ENCODE peak calls at places on chromosomes 16 and 17, in four cellular contexts. L, I, E and K are unnamed samples.

GRCh38 chr16:70375636-70376611 is 29.2 kb downstream of the DDX19A start:
- DNase-seq in E (no peak), L (no peak), I (no peak), K (no peak)

GRCh38 chr16:4505356-4506153 is 29.4 kb downstream of the HMOX2 start:
- DNase-seq in L (no peak), E (no peak), I (no peak), K (peak)

GRCh38 chr17:50956750-50957523 is 90.8 kb upstream of the TOB1 start:
- DNase-seq in E (peak), L (peak), I (peak), K (no peak)

GRCh38 chr17:13864551-13864950 is 204.8 kb upstream of the COX10 start:
- DNase-seq in E (no peak), I (no peak), L (no peak), K (no peak)

GRCh38 chr16:57775661-57776469 is 26.4 kb downstream of the KIFC3 start:
- DNase-seq in E (peak), L (no peak), I (peak), K (no peak)

GRCh38 chr16:11635679-11636171 is 32.5 kb upstream of the SNN start:
- DNase-seq in I (no peak), L (no peak), E (no peak), K (no peak)

GRCh38 chr17:44108440-44109311 is 14.8 kb downstream of the HDAC5 start:
- DNase-seq in E (peak), I (peak), L (peak), K (no peak)

GRCh38 chr17:6639651-6640535 is 618 bp downstream of the KIAA0753 start:
- DNase-seq in I (no peak), L (peak), E (no peak), K (no peak)

GRCh38 chr16:81937305-81938038 is 73.8 kb downstream of the SDR42E1 start:
- DNase-seq in E (no peak), I (no peak), L (no peak), K (no peak)

GRCh38 chr17:67025216-67025792 is 19.1 kb upstream of the CACNG1 start:
- DNase-seq in L (no peak), I (no peak), E (no peak), K (no peak)

GRCh38 chr17:82502207-82502606 is 17.3 kb upstream of the FOXK2 start:
- DNase-seq in L (no peak), E (no peak), I (no peak), K (no peak)

GRCh38 chr17:17599965-17600364 is 8.5 kb upstream of the PEMT start:
- DNase-seq in L (peak), E (no peak), I (no peak), K (no peak)

GRCh38 chr17:50944054-50944901 is 78.1 kb upstream of the TOB1 start:
- DNase-seq in I (peak), E (peak), L (peak), K (no peak)

GRCh38 chr17:48625502-48626201 is 506 bp downstream of the HOXB9 start:
- DNase-seq in E (no peak), I (no peak), L (peak), K (no peak)

GRCh38 chr16:4316732-4317461 is 1.0 kb downstream of the GLIS2 start:
- DNase-seq in E (no peak), I (peak), L (no peak), K (no peak)

GRCh38 chr17:40071720-40072480 is 9.1 kb downstream of the THRA start:
- DNase-seq in E (peak), L (no peak), I (peak), K (no peak)

GRCh38 chr17:79388556-79389295 is 222.1 kb downstream of the RBFOX3 start:
- DNase-seq in L (peak), E (peak), I (peak), K (no peak)

GRCh38 chr16:8861563-8862308 is 7.1 kb downstream of the CARHSP1 start:
- DNase-seq in I (no peak), E (peak), L (no peak), K (no peak)

GRCh38 chr17:27296427-27296979 is 2.6 kb downstream of the WSB1 start:
- DNase-seq in L (no peak), E (no peak), I (no peak), K (no peak)

GRCh38 chr16:75053791-75054555 is 55.1 kb downstream of the ZNRF1 start:
- DNase-seq in I (peak), L (no peak), E (peak), K (no peak)

GRCh38 chr17:31491794-31492171 is 100.3 kb downstream of the RAB11FIP4 start:
- DNase-seq in E (no peak), L (no peak), I (no peak), K (peak)

GRCh38 chr16:8951447-8952280 is 12.0 kb downstream of the USP7 start:
- DNase-seq in E (no peak), I (no peak), L (no peak), K (no peak)

GRCh38 chr16:20868890-20869289 is 31.3 kb downstream of the DCUN1D3 start:
- DNase-seq in L (no peak), I (peak), E (peak), K (no peak)

GRCh38 chr16:2250652-2251280 is 621 bp downstream of the ECI1 start:
- DNase-seq in E (no peak), I (no peak), L (no peak), K (no peak)

GRCh38 chr17:78970834-78971763 is 8.6 kb downstream of the LGALS3BP start:
- DNase-seq in L (peak), I (peak), E (peak), K (no peak)

GRCh38 chr16:35370617-35371016 is 1911.2 kb downstream of the TP53TG3F start:
- DNase-seq in I (no peak), E (no peak), L (no peak), K (no peak)

GRCh38 chr17:77501101-77501566 is 360.4 kb downstream of the SEC14L1 start:
- DNase-seq in I (peak), L (peak), E (peak), K (no peak)

GRCh38 chr17:19306160-19307111 is 56.1 kb downstream of the B9D1 start:
- DNase-seq in E (peak), L (peak), I (no peak), K (peak)

GRCh38 chr17:66727634-66728570 is 107.0 kb upstream of the CACNG5 start:
- DNase-seq in L (peak), I (peak), E (peak), K (no peak)

GRCh38 chr16:1181715-1182671 is 29.1 kb downstream of the CACNA1H start:
- DNase-seq in I (no peak), L (peak), E (peak), K (no peak)

GRCh38 chr17:61413654-61414133 is 14.1 kb downstream of the TBX2 start:
- DNase-seq in I (peak), L (no peak), E (no peak), K (no peak)

GRCh38 chr16:78140818-78141466 is 41.5 kb downstream of the WWOX start:
- DNase-seq in I (no peak), L (no peak), E (peak), K (no peak)

GRCh38 chr17:40351185-40352043 is 13.1 kb downstream of the GJD3 start:
- DNase-seq in I (peak), E (no peak), L (no peak), K (no peak)

GRCh38 chr16:88810868-88811599 is 694 bp downstream of the APRT start:
- DNase-seq in L (no peak), E (peak), I (peak), K (no peak)

DNA sequence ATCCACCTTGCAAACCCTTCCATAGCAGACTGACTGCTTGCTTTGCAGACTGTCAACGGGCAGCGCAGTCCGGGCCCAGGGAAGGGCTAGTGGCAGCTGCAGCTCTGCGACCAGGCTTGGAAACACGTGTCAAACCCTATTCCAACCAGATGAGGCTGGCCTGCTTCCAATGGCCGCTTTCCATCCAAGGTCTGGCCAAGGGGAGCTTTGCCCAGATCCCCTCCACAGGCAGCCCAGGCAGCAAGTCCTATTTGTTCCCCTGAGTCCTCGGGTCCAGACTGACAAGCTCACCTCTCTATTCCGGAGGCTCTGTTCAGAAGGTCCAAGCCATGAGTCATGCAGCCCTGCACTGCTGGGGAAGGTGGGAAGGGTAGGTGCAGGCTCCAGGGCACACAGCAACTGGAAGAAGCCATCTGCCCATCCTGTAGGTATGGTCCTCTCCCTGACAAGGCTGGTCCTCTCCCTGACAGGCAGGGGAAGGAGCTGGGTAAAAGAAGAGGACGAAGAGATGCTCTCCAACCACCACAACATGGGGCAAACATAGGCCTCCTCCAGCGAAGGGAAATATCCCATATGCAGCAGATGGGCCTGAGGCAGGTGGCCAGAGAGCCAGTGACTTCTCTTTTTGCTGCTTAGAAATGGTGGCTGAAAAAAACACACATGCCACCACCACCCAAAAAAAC is 22.6 kb upstream of the AXIN2 start:
- DNase-seq in L (no peak), E (peak), I (peak), K (no peak)
- TF ChIP-seq GABPA in L (no peak), E (no peak), I (no peak), K (no peak)

DNA sequence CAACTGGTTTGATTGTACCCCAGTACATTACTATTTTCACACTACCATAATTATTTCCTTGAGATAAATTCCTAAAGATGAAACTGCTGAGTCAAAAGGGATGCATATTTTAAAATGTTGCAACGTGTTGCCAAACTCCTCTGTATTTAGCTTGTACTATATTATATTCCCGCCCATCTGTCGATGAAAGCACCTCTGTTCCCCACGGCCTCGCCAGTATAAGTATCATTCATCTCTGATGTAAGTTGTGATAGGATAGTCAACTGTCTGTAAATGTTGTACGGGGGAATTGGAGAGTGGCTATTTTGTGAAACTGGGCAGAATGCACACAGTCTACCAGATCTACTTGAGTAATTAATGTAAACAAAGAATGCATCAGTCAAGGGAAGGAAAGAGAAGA is 47.7 kb upstream of the TNRC6A start:
- DNase-seq in L (no peak), I (no peak), E (peak), K (no peak)
- TF ChIP-seq FOXM1 in L (no peak), I (no peak), E (no peak), K (no peak)

GRCh38 chr16:49596699-49597291 is 223.2 kb downstream of the C16orf78 start:
- DNase-seq in I (peak), E (no peak), L (no peak), K (no peak)
- TF ChIP-seq GABPA in I (no peak), E (no peak), L (no peak), K (no peak)

GRCh38 chr16:84426804-84427203 is 58.5 kb downstream of the ATP2C2 start:
- DNase-seq in I (no peak), E (no peak), L (no peak), K (no peak)

GRCh38 chr16:84427553-84427952 is 59.2 kb downstream of the ATP2C2 start:
- DNase-seq in L (no peak), E (no peak), I (no peak), K (no peak)

GRCh38 chr16:84423416-84423837 is 55.1 kb downstream of the ATP2C2 start:
- DNase-seq in L (peak), E (peak), I (peak), K (peak)

GRCh38 chr16:84421938-84422220 is 53.5 kb downstream of the ATP2C2 start:
- DNase-seq in L (no peak), I (no peak), E (no peak), K (no peak)

DNA sequence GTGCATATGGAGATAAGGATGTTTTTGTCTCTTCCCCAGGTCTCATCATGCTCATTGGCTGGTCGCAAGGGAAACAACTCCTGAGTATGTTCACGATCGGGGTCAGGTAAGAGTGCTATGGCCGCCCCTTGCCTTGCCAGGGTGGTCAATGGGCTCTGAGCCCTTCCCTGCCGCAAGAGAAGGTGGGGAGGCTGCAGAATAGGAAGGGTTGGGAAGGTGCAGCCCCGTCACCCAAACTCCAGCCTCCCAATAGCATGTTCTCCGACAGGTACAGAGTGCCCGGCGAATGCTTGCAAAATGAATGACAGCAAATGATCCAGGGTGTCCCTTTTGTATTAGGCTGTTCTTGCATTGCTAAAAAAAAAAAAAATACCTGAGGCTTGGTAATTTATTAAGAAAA is 57.4 kb downstream of the ATP2C2 start:
- DNase-seq in L (no peak), E (no peak), I (no peak), K (no peak)
- TF ChIP-seq FOXM1 in L (no peak), E (no peak), I (no peak), K (no peak)

GRCh38 chr16:84120023-84120422 is 3.3 kb upstream of the MBTPS1 start:
- DNase-seq in E (no peak), I (no peak), L (no peak), K (no peak)

GRCh38 chr16:84117482-84117843 is 721 bp upstream of the MBTPS1 start:
- DNase-seq in L (no peak), E (no peak), I (peak), K (no peak)

GRCh38 chr16:84116720-84117481 is at the start of gene MBTPS1:
- DNase-seq in I (peak), E (peak), L (peak), K (peak)

GRCh38 chr16:84119368-84119767 is 2.6 kb upstream of the MBTPS1 start:
- DNase-seq in E (no peak), I (no peak), L (no peak), K (no peak)

GRCh38 chr16:84115919-84116719 is 623 bp downstream of the MBTPS1 start:
- DNase-seq in I (no peak), L (no peak), E (peak), K (no peak)
- TF ChIP-seq GABPA in I (no peak), L (peak), E (peak), K (no peak)

GRCh38 chr17:45143101-45143670 is 5.1 kb upstream of the HEXIM1 start:
- DNase-seq in E (no peak), I (no peak), L (no peak), K (no peak)
- TF ChIP-seq FOXM1 in E (no peak), I (no peak), L (no peak), K (no peak)

DNA sequence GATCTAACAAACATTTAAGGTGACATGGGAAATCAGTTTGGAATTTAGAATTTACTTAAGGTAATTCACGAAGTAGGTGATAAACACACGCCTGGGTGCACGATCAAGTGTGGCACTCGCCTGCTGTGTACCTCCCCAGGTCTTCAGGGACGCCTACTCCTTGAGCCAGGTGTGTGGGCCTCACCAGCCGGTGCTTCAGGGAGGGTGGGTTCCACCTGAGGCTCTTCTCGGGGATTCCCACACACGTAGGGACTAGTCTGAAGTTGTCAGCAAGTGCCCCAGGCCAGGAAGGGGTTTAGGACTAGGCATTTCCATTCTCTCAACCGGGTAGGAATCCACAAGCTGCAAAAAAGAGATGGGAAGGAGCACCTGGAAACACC is 9.8 kb upstream of the NAT9 start:
- DNase-seq in I (no peak), L (no peak), E (no peak), K (no peak)
- TF ChIP-seq GABPA in I (no peak), L (no peak), E (no peak), K (no peak)

DNA sequence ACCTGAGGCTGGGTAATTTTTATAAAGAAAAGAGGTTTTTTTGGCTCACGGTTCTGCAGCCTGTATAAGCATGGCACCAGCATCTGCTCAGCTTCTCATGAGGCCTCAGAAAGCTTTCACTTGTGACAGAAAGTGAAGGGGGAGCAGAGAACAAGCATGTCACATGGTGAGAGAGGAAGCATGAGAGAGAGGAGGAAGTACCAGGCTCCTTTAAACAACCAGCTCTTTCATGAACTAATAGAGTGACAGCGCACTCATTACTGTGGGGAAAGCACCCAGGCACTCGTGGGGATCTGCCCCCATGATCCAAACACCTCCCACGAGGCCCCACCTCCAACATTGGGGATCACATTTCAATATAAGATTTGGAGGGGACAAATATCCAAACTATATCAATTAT is 86.8 kb downstream of the USP32 start:
- DNase-seq in I (no peak), E (peak), L (no peak), K (peak)
- TF ChIP-seq FOXM1 in I (no peak), E (no peak), L (no peak), K (no peak)

DNA sequence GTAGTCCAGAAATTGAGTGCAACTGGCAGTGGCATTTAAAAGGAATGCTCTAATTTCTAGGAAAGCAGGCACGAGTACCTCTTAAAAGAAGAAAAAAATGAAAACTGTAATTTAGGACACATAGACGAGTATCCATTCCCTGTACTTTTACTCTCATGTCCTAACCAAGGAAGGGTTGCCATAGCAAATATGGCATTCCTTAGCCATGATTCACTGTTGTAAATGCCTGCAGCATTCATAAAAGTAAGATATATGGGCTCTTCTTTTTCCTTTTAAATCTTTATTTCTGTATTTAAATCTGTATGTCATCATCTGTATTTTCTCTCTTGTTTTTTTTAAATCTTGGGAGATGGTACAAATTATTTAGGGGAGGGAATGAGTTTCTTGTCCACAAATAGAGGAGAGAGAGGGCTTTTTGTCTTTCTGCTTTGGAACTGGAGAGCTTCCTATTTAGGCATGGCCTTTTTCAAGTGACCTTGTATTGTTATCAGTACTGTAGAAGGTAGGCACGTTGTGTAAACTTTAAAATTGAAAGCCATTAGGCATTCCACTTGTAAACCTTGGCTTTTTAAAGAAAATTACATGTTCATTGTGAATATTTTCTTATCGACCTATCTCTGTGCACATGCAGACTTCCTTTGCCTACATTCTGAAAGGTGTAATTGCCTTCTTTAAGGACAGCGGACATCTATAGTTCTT is 50.0 kb downstream of the TENT4B start:
- DNase-seq in I (no peak), L (no peak), E (peak), K (no peak)
- TF ChIP-seq GABPA in I (no peak), L (no peak), E (no peak), K (no peak)